ENCODE peak calls at places on chromosomes 7 and 10, in five cellular contexts. W, C, B, T and Q are unnamed samples.

GRCh38 chr10:85667638-85668233 is 698.9 kb downstream of the GRID1 start:
- DNase-seq in W (no peak), C (no peak), T (no peak), B (no peak), Q (no peak)

GRCh38 chr10:127017406-127018297 is 112.4 kb downstream of the DOCK1 start:
- DNase-seq in T (no peak), W (peak), C (no peak), B (no peak), Q (no peak)

GRCh38 chr7:111953611-111954010 is 252.6 kb downstream of the DOCK4 start:
- DNase-seq in W (peak), B (no peak), T (no peak), C (peak), Q (peak)

GRCh38 chr10:84088626-84089025 is 50.7 kb upstream of the GHITM start:
- DNase-seq in B (no peak), T (no peak), W (no peak), C (no peak), Q (no peak)

GRCh38 chr10:4670737-4671136 is 155.3 kb upstream of the AKR1E2 start:
- DNase-seq in C (no peak), W (peak), T (peak), B (no peak), Q (no peak)

GRCh38 chr10:72316748-72317435 is 37.8 kb downstream of the DNAJB12 start:
- DNase-seq in C (no peak), T (no peak), W (no peak), B (peak), Q (no peak)

GRCh38 chr7:69283421-69283820 is 314.9 kb upstream of the AUTS2 start:
- DNase-seq in C (no peak), W (no peak), B (no peak), T (no peak), Q (no peak)

GRCh38 chr10:7787150-7787856 is 490 bp downstream of the KIN start:
- DNase-seq in B (no peak), T (no peak), C (no peak), W (peak), Q (no peak)

GRCh38 chr7:1555046-1555812 is 776 bp downstream of the TMEM184A start:
- DNase-seq in C (peak), T (peak), W (peak), B (peak), Q (no peak)

GRCh38 chr10:116127296-116127695 is 145.7 kb downstream of the GFRA1 start:
- DNase-seq in B (no peak), C (no peak), W (no peak), T (no peak), Q (no peak)

GRCh38 chr7:53095731-53096501 is 60.5 kb downstream of the POM121L12 start:
- DNase-seq in T (no peak), B (no peak), C (no peak), W (no peak), Q (no peak)

GRCh38 chr7:48097511-48098231 is 8.6 kb downstream of the UPP1 start:
- DNase-seq in W (no peak), C (no peak), T (no peak), B (no peak), Q (no peak)

DNA sequence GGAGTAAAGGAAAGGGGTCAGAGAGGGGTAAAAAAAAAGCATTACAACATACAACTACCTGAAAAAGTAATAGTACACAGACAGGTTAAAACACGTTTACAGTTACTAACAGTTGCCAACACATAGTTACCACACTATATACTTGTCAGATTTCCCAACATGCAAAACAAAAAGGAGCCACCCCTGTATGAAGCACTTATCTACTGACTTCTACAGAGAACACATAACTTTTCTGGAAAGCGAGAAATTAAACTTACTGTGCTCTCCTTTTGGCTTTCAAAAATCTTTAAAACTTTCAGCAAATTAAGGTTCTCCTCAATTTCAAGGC is 2.1 kb downstream of the ABI1 start:
- DNase-seq in W (peak), T (no peak), B (no peak), C (peak), Q (no peak)
- H3K4me3 ChIP-seq in W (peak), T (peak), B (peak), C (peak), Q (peak)

GRCh38 chr7:137940656-137941518 is 61.0 kb downstream of the CREB3L2 start:
- DNase-seq in T (no peak), C (peak), W (peak), B (no peak), Q (no peak)
- TF ChIP-seq CTCF in T (no peak), C (no peak), W (no peak), B (no peak), Q (no peak)

GRCh38 chr7:134890246-134891240 is 95.8 kb upstream of the AGBL3 start:
- DNase-seq in C (peak), W (peak), T (no peak), B (peak), Q (no peak)
- H3K4me3 ChIP-seq in C (no peak), W (peak), T (peak), B (peak), Q (peak)

DNA sequence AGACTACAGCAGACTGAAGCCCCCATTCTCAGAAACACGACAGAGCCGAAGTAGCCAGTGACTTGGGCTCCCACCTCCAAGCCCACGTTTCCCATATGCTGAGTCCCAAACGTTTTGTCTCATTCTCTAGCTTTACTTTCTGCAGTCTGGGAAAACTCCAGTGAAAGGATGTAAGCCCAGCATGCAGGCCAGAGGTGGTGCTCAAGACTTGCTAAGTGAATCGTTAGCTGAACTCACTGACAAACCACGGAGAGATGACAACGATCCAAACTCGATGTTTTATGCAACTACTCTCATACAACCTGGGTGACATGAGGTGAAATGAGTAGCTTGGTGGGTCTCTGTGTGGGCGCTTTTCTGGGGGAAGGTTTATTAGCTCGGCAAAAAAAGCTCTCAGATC is 731.8 kb downstream of the SUGCT start:
- DNase-seq in B (no peak), C (peak), W (no peak), T (no peak), Q (no peak)
- TF ChIP-seq CTCF in B (no peak), C (peak), W (no peak), T (no peak), Q (peak)

DNA sequence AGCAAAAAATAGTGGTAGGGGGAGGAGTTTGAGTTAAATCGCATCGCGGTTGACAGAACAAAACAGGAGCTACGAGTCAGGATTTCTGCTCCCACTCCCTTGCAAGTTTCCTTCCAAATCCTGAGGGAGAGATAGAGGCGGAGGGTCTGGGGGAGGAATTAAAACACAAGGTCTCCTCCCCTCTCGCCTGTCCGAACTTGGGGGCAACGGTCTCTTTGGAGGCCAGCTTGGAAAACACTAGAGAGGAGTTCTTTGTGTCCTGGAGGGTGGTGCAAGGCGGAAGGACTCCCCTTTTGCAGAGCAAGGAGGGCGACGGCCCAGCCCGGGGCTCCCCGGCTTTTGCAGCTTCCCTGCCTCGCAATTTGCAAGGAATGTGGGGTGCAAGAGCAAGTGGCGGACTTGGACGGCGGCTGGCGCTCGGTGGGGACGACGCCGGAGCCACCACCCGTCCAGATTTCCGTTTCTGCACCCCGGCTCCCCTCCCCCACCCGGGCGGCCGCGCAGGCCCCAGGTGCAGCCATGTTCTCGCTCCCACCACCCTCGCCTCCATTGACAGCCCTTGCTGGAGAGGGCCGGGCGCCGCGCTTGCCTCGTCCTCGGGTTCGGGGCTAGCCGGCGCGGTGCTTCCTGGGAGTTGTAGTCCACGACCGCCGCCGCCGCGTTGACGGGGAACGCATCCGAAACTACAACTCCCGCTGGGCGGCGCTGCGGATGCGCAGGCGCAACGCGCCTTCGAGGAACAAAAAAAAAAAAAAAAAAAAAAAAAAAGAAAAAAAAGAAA is 417 bp upstream of the GTF2I start:
- DNase-seq in B (peak), W (peak), T (peak), C (peak), Q (peak)
- H3K4me3 ChIP-seq in B (peak), W (peak), T (peak), C (peak), Q (peak)

GRCh38 chr10:18700555-18700850 is 41.3 kb downstream of the ARL5B start:
- DNase-seq in T (no peak), C (no peak), B (no peak), W (no peak), Q (no peak)

DNA sequence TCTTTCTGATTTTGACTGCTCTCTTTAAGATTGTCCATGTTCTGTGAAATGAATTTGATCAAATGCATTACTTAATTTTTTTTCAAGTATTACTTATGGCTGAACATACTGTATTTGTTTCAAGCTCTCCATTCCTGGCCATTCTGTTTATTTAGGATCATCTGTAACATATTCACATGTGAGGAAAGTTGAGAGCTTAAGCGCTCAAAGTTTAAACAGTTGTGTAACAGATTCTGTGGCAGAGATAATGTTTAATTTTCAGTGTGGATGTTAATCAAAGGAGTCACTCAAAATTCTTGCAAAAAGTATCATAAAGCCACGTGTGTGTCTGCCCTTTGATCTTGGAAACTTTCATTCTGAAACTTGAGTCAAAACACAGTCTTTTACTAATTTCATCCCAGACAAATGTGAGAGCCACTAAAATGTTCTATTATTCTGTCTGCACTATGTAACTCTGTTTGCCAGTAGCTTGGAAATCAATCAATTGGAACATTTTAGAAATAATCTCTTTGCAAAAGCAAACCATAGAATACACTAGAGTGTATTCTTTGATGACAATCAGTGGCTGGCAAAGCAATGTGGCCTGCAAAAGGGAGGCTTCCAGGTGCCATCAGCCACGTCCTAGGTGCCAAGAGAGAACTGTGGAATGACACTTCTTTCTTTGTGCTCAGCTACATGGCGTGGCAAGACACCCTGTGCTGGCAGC is 40.8 kb downstream of the ARL5B start:
- DNase-seq in C (peak), B (no peak), W (no peak), T (no peak), Q (no peak)
- TF ChIP-seq CTCF in C (no peak), B (no peak), W (no peak), T (no peak), Q (no peak)

DNA sequence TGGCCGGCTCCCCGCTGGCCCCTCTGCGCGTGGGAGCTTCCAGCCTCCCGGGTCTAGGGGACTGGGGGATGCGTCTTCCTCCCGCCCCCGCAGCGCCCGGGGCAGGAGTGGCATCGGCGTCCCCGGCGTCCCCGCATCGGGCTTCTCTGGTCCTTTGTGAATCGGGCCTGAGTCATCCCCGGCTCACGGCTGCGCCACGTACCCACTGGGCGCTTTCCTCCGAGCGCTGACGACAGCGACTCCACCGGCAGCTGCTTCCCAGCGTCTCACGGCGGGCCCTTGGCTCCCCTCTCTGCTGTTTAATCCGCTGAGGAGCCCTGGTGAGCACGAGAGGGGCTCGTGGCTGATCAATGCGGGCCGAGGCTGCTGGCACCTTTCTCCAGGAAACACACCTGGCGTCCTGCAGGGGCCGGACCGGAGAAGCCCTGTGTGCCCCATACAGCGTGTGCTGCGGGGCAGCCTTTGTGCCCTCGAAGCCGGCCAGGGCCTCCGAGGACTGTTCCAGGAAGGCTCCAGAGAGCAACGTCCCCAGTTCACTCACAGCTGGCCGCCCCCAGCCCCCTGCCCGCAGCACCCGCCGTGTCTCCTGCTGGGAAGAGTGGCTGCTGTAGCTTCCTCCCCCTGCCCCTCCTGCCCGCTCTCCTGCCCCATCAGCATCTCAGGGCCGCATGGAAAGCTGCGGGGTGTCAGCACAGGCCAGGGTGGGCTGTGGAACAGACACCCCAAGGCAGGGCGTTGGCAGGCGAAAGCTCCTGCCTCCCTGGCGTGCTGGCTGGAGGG is 95.5 kb upstream of the DIP2C start:
- DNase-seq in W (peak), T (peak), B (peak), C (peak), Q (no peak)
- H3K4me3 ChIP-seq in W (peak), T (peak), B (peak), C (peak), Q (peak)

DNA sequence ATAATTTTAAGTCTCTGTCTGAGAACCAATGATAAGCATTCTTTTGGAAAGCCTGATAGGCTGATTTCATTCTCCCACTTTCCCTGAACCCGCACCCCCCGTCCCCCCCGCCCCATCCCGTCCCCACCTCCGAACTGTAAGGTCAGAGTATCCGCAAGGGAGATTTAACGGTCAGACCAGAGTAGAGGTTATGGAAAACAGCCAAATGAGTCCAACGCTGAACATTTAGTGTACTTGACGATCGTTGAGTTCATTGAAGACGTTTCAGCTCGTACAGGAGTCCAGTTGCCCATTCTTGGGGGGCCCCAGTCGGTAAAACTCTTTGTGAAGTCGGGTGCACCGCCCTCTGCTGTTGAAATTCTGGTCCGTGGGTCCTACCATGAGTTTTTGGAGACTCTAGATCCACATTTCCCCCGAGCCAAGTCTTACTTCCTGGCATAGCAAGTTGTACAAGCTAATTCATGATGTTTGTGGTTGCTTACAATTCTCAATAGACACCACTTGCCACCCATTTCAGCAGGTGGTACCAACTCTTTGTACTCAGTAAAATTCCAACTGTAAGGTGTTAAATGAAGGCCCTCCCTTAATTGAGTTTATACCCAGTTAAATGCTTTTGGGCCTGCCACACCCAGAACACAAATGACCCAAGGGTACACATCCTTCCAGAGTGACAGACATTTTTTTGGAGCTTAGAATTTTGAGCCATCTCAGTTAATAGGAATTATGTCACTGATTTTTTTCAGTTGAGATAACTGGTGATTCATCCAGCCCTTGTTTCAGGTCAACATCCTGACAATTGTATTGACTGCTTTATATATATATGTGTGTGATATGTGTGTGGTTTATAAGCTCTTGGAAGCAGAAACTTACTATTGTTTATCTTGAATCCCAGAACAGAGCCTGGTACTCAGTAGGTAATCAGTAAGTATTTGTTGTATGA is 1.2 kb downstream of the MARCHF5 start:
- DNase-seq in B (no peak), W (peak), C (peak), T (peak), Q (no peak)
- TF ChIP-seq CTCF in B (peak), W (peak), C (peak), T (peak), Q (peak)

GRCh38 chr7:4768597-4769569 is 6.5 kb upstream of the AP5Z1 start:
- DNase-seq in W (no peak), B (peak), T (no peak), C (no peak), Q (no peak)
- H3K4me3 ChIP-seq in W (no peak), B (no peak), T (no peak), C (no peak), Q (no peak)